ENCODE peak calls at places on chromosomes 7 and 10, in four cellular contexts. J is dorsolateral prefrontal cortex, R is uterus, L is suprapubic skin. C is an unnamed sample.

GRCh38 chr10:78757542-78757941 is 311.2 kb upstream of the ZMIZ1 start:
- DNase-seq in J (no peak), L (no peak), R (no peak), C (no peak)

GRCh38 chr10:12538596-12538995 is 189.2 kb downstream of the CAMK1D start:
- DNase-seq in L (no peak), R (no peak), J (no peak), C (no peak)

GRCh38 chr7:131467788-131468187 is 88.6 kb downstream of the PODXL start:
- DNase-seq in R (no peak), J (no peak), L (no peak), C (no peak)

GRCh38 chr7:562789-563628 is 43.4 kb upstream of the PDGFA start:
- DNase-seq in R (no peak), J (no peak), L (no peak), C (no peak)

GRCh38 chr7:112207106-112207592 is 654 bp downstream of the ZNF277 start:
- DNase-seq in R (peak), J (no peak), L (no peak), C (no peak)

GRCh38 chr7:17849504-17849903 is 90.8 kb downstream of the SNX13 start:
- DNase-seq in R (no peak), J (no peak), L (no peak), C (no peak)

GRCh38 chr10:104255244-104255981 is 721 bp downstream of the GSTO1 start:
- DNase-seq in R (no peak), J (no peak), L (no peak), C (no peak)

GRCh38 chr7:144086730-144087129 is 652 bp downstream of the OR2A12 start:
- DNase-seq in J (no peak), R (no peak), L (no peak), C (no peak)

GRCh38 chr10:69057951-69058297 is 30.0 kb upstream of the SRGN start:
- DNase-seq in L (no peak), R (no peak), J (no peak), C (no peak)

GRCh38 chr7:116786791-116787443 is 75.5 kb upstream of the CAPZA2 start:
- DNase-seq in L (no peak), R (no peak), J (no peak), C (peak)

DNA sequence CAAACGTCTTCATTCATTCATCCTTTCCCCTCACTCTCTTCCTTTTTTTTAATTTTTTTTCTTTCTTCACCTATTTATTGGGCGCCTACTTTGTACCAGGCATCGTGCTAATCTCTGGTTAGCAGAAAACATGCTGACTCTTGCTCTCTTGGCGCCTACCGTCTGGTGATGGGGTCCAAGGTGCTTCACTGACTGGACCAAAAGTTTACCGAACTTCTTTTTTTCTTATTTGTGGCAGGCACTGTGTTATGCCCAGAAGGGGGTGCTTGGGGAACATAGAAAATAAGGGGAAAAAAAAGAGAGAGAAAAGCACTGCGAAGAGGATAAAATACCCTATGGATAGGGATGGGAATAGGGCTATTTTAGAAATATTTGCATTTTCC is 505 bp upstream of the FAM204A start:
- DNase-seq in J (no peak), R (no peak), L (no peak), C (no peak)
- TF ChIP-seq CTCF in J (no peak), R (no peak), L (no peak), C (no peak)

GRCh38 chr10:43237128-43237527 is 29.7 kb downstream of the RASGEF1A start:
- DNase-seq in L (peak), R (no peak), J (no peak), C (no peak)
- TF ChIP-seq CTCF in L (no peak), R (no peak), J (no peak), C (no peak)

GRCh38 chr10:126570631-126571170 is 99.8 kb downstream of the C10orf90 start:
- DNase-seq in R (no peak), L (no peak), J (no peak), C (no peak)
- TF ChIP-seq CTCF in R (no peak), L (no peak), J (no peak), C (no peak)

GRCh38 chr10:73743905-73744689 is at the start of gene SEC24C:
- DNase-seq in J (peak), R (peak), L (peak), C (peak)
- TF ChIP-seq CTCF in J (peak), R (no peak), L (no peak), C (no peak)

GRCh38 chr7:42461537-42461936 is 224.5 kb upstream of the GLI3 start:
- DNase-seq in L (no peak), J (no peak), R (no peak), C (no peak)
- TF ChIP-seq CTCF in L (no peak), J (no peak), R (no peak), C (no peak)

DNA sequence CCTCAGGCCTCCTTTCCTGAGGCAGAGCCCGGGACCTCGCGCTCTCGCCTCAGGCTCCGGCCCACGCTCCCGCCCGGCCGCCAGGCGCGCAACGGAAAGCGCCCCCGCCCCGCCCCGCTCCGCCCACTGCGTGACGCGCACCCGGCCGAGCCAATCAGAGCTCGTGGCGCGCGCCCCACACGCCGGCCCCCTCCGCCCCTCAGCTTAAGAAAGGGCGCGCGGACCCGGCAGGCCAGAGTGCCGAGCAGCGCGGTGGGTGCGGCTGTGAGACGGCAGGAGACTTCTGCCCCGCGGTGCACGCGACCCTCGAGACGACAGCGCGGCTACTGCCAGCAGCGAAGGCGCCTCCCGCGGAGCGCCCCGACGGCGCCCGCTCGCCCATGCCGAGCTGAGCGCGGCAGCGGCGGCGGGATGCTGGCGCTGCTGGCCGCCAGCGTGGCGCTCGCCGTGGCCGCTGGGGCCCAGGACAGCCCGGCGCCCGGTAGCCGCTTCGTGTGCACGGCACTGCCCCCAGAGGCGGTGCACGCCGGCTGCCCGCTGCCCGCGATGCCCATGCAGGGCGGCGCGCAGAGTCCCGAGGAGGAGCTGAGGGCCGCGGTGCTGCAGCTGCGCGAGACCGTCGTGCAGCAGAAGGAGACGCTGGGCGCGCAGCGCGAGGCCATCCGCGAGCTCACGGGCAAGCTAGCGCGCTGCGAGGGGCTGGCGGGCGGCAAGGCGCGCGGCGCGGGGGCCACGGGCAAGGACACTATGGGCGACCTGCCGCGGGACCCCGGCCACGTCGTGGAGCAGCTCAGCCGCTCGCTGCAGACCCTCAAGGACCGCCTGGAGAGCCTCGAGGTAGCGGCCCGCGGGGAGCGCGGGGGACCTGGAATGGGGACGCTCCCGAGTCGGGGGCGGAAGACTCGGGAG is at the start of gene NPTX2:
- DNase-seq in R (no peak), L (no peak), J (peak), C (peak)
- TF ChIP-seq CTCF in R (no peak), L (no peak), J (no peak), C (no peak)

C was measured in endothelial cell.